ENCODE peak calls at places on chromosomes 12 and 14, in eight cellular contexts. Y is lower lobe of right lung, E is GM12864, C is foreskin fibroblast, W is prostate gland, N is AG10803, T is uterus, H is cardiac muscle cell. D is an unnamed sample.

GRCh38 chr14:61508526-61508925 is 186.8 kb upstream of the HIF1A start:
- DNase-seq in W (no peak), H (no peak), N (no peak), E (no peak), Y (no peak), C (no peak), T (no peak), D (no peak)

GRCh38 chr12:19885092-19885813 is 446.0 kb downstream of the AEBP2 start:
- DNase-seq in W (no peak), C (no peak), N (peak; percentile 33), H (no peak), Y (no peak), T (no peak), E (no peak), D (peak; percentile 81)

GRCh38 chr12:33115716-33116115 is 219.1 kb upstream of the PKP2 start:
- DNase-seq in C (no peak), E (no peak), N (no peak), W (no peak), Y (no peak), H (no peak), T (no peak), D (no peak)

GRCh38 chr12:94616217-94616729 is 34.1 kb downstream of the TMCC3 start:
- DNase-seq in T (no peak), C (peak; percentile 24), N (no peak), E (no peak), H (peak; percentile 51), W (peak; percentile 42), Y (no peak), D (no peak)

GRCh38 chr12:128737292-128737966 is 86.3 kb downstream of the SLC15A4 start:
- DNase-seq in H (no peak), E (no peak), T (no peak), Y (no peak), W (no peak), N (no peak), C (no peak), D (no peak)

GRCh38 chr14:105326891-105327694 is 12.5 kb downstream of the PACS2 start:
- DNase-seq in C (no peak), N (no peak), H (no peak), E (no peak), T (no peak), W (no peak), Y (no peak), D (no peak)

GRCh38 chr12:78448692-78449091 is 415.9 kb upstream of the SYT1 start:
- DNase-seq in H (no peak), C (no peak), N (no peak), E (no peak), W (no peak), Y (no peak), T (no peak), D (no peak)

GRCh38 chr12:43352001-43352400 is 200.0 kb downstream of the ADAMTS20 start:
- DNase-seq in W (no peak), T (no peak), Y (no peak), N (no peak), E (no peak), H (no peak), C (no peak), D (no peak)

GRCh38 chr14:33765251-33765650 is 185.6 kb downstream of the EGLN3 start:
- DNase-seq in N (no peak), Y (no peak), E (no peak), T (no peak), H (peak; percentile 84), C (no peak), W (no peak), D (peak; percentile 88)

GRCh38 chr12:1474567-1475153 is 119.7 kb downstream of the FBXL14 start:
- DNase-seq in E (no peak), C (peak; percentile 97), W (no peak), N (peak; percentile 86), T (no peak), H (peak; percentile 87), Y (no peak), D (peak; percentile 86)

GRCh38 chr14:100471451-100472093 is 115.6 kb downstream of the BEGAIN start:
- DNase-seq in N (no peak), E (no peak), H (no peak), T (no peak), C (no peak), Y (no peak), W (no peak), D (no peak)

GRCh38 chr12:12133259-12133658 is 62.5 kb downstream of the BCL2L14 start:
- DNase-seq in H (peak; percentile 3), Y (no peak), W (no peak), N (no peak), T (no peak), C (no peak), E (no peak), D (no peak)

GRCh38 chr12:12138203-12139154 is 67.7 kb downstream of the BCL2L14 start:
- DNase-seq in T (no peak), N (no peak), E (no peak), H (no peak), C (no peak), W (no peak), Y (no peak), D (no peak)

GRCh38 chr12:12128665-12129064 is 57.9 kb downstream of the BCL2L14 start:
- DNase-seq in W (no peak), H (no peak), T (no peak), Y (no peak), E (no peak), N (no peak), C (no peak), D (no peak)

GRCh38 chr12:12133785-12134184 is 63.0 kb downstream of the BCL2L14 start:
- DNase-seq in C (no peak), T (no peak), N (no peak), H (no peak), W (no peak), Y (no peak), E (no peak), D (no peak)
- H3K4me3 ChIP-seq in C (no peak overlapping the region), T (no peak overlapping the region), N (no peak overlapping the region), H (no peak overlapping the region), W (no peak overlapping the region), Y (no peak overlapping the region), E (no peak overlapping the region), D (no peak overlapping the region)

DNA sequence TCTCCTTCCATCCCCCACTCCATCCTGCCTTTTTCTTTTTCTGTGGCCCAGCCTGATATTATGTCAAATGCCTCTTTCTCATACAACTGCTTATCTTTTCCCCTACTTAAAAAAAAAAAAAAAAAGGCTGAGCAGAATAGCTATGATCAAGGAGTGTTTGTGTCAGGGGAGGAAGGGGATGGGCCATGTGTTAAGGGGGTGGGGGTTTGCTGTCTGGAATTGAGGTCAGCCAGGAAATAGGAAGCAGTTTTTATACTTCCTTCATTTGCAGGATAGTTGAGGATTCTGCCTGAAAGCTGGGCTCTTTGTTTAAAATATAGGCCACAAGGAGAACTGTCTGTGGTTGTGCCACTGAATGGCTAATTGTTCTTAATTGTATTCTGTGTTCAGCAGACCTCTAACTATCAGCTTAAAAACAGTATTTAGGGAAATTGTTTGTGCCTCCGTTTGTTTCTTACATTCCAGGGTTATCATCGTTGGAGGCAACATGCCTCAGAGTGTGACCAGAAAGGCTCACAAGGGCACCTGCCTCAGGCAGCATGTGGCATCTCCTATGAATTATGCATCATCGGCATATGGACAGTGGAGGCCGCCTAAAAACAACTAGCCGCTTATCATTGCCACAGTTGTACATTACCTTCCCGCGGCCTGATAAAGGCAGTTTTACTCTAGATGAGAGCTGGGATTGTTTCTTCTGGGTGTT is 95.9 kb downstream of the SRGAP1 start:
- DNase-seq in W (no peak), Y (no peak), H (peak; percentile 10), T (no peak), C (no peak), E (no peak), N (no peak), D (no peak)
- TF ChIP-seq CTCF in W (no peak), Y (no peak), H (no peak), T (no peak), C (no peak), E (no peak), N (no peak), D (no peak)

GRCh38 chr12:123233505-123234299 is 466 bp downstream of the MTRFR start:
- DNase-seq in T (no peak), Y (no peak), H (no peak), N (no peak), W (no peak), E (no peak), C (peak; percentile 17), D (peak; percentile 16)

GRCh38 chr12:123232807-123233504 is at the start of the genes MPHOSPH9 and MTRFR:
- DNase-seq in N (peak; percentile 99), E (peak; percentile 99), H (peak; percentile 100), T (peak; percentile 99), W (peak; percentile 99), Y (peak; percentile 99), C (peak; percentile 100), D (peak; percentile 100)

GRCh38 chr12:123232472-123232806 is 502 bp downstream of the MPHOSPH9 start:
- DNase-seq in Y (no peak), T (no peak), C (no peak), E (no peak), N (no peak), W (peak; percentile 20), H (no peak), D (no peak)

GRCh38 chr12:123227581-123228258 is 5.2 kb downstream of the MPHOSPH9 start:
- DNase-seq in N (no peak), E (no peak), Y (no peak), T (no peak), H (no peak), C (no peak), W (no peak), D (no peak)

DNA sequence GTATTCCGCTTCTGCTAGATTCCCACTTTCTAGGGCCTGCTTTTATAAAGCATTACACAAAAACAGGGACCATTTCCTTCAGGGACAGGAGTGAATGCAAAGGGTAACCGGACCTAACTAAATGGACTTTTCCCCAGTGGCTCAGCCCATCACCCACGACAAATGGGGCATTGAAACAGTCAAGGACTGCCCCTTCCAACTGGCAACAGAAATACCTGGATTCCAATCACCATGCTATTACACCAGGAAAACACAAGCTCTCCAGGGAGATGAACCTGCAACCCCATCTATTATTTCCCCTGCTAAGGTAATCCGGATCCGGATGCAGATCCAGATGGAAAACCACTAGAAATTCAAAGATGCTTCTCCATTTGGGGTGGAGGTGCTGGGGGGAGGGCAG is 1.0 kb downstream of the MPHOSPH9 start:
- DNase-seq in C (no peak), W (no peak), H (no peak), T (no peak), E (no peak), N (no peak), Y (no peak), D (no peak)
- H3K4me3 ChIP-seq in C (peak overlapping the region; percentile 92), W (peak overlapping the region; percentile 55), H (peak overlapping the region; percentile 83), T (peak overlapping the region; percentile 65), E (peak overlapping the region; percentile 73), N (peak overlapping the region; percentile 90), Y (peak overlapping the region; percentile 93), D (peak overlapping the region; percentile 99)

GRCh38 chr12:6368906-6369525 is 6.3 kb downstream of the SCNN1A start:
- DNase-seq in E (no peak), Y (peak; percentile 30), H (no peak), T (no peak), W (no peak), N (no peak), C (no peak), D (no peak)

GRCh38 chr12:6369916-6370575 is 5.3 kb downstream of the SCNN1A start:
- DNase-seq in C (peak; percentile 54), H (no peak), E (no peak), Y (peak; percentile 37), T (no peak), W (no peak), N (no peak), D (peak; percentile 48)

GRCh38 chr12:6367969-6368892 is 7.1 kb downstream of the SCNN1A start:
- DNase-seq in Y (peak; percentile 46), H (no peak), N (no peak), C (no peak), T (no peak), E (peak; percentile 16), W (no peak), D (no peak)

GRCh38 chr12:6370576-6370935 is 4.8 kb downstream of the SCNN1A start:
- DNase-seq in H (no peak), Y (no peak), C (no peak), N (no peak), E (no peak), T (no peak), W (no peak), D (no peak)

GRCh38 chr12:6367065-6367968 is 8.0 kb downstream of the SCNN1A start:
- DNase-seq in T (no peak), E (peak; percentile 59), W (no peak), N (no peak), C (peak; percentile 57), H (no peak), Y (peak; percentile 44), D (peak; percentile 68)
- TF ChIP-seq CTCF in T (peak; percentile 24), E (peak; percentile 55), W (no peak), N (peak; percentile 23), C (no peak), H (peak; percentile 39), Y (peak; percentile 39), D (peak; percentile 20)

D was measured in cardiac fibroblast.